ENCODE peak calls at places on chromosomes 7 and 10, in nine cellular contexts. L is activated CD4-positive, alpha-beta T cell treated with anti-CD3 and anti-CD28 coated beads, Interleukin-2, amount 50 U/mL, for 48 hours; M is NCI-H187 treated with DMSO at 0.1 percent for 48 hours; F is substantia nigra; Q is ovary; K is HEK293T; R is left lung; Y is mesothelial cell of epicardium; T is retina. G is an unnamed sample.

GRCh38 chr10:129761573-129761972 is 202.5 kb downstream of the EBF3 start:
- DNase-seq in Y (peak; percentile 17), K (no peak), L (no peak), Q (no peak), R (peak; percentile 21), T (no peak), F (no peak), M (no peak), G (no peak)

GRCh38 chr7:116271980-116272886 is 61.9 kb downstream of the TES start:
- DNase-seq in M (no peak), L (no peak), Y (no peak), Q (no peak), R (peak; percentile 63), F (no peak), T (no peak), K (no peak), G (peak; percentile 47)

GRCh38 chr10:75176736-75177135 is 33.9 kb upstream of the VDAC2 start:
- DNase-seq in Q (no peak), Y (no peak), F (no peak), R (no peak), M (no peak), K (no peak), L (no peak), T (no peak), G (no peak)

GRCh38 chr10:128043259-128044045 is 82.8 kb downstream of the MKI67 start:
- DNase-seq in Q (no peak), F (no peak), M (no peak), R (peak; percentile 4), K (no peak), L (no peak), T (no peak), Y (no peak), G (no peak)

GRCh38 chr7:92242972-92243371 is 2.7 kb downstream of the KRIT1 start:
- DNase-seq in R (no peak), Y (no peak), L (no peak), F (no peak), K (no peak), M (no peak), Q (no peak), T (no peak), G (no peak)

GRCh38 chr7:41047789-41048191 is 655.1 kb downstream of the INHBA start:
- DNase-seq in Q (no peak), M (no peak), R (no peak), K (no peak), T (no peak), Y (no peak), F (no peak), L (no peak), G (no peak)

GRCh38 chr10:4131407-4132215 is 346.6 kb upstream of the KLF6 start:
- DNase-seq in K (no peak), T (no peak), Y (no peak), L (no peak), R (no peak), F (no peak), M (no peak), Q (no peak), G (no peak)

GRCh38 chr10:4303045-4303444 is 518.0 kb upstream of the KLF6 start:
- DNase-seq in M (no peak), Y (no peak), R (no peak), K (no peak), L (no peak), Q (no peak), T (no peak), F (no peak), G (no peak)

GRCh38 chr10:82564353-82565218 is 689.6 kb downstream of the NRG3 start:
- DNase-seq in L (no peak), R (no peak), K (no peak), T (no peak), M (no peak), F (no peak), Y (no peak), Q (no peak), G (no peak)

GRCh38 chr7:41916450-41916927 is 213.6 kb upstream of the INHBA start:
- DNase-seq in L (no peak), T (no peak), M (no peak), Y (no peak), Q (no peak), K (no peak), R (no peak), F (no peak), G (no peak)

GRCh38 chr10:70145666-70146488 is 623 bp downstream of the TYSND1 start:
- DNase-seq in L (peak; percentile 74), K (peak; percentile 74), F (no peak), M (no peak), Q (peak; percentile 53), R (peak; percentile 75), T (peak; percentile 93), Y (peak; percentile 76), G (peak; percentile 81)

GRCh38 chr10:31204090-31204489 is 114.9 kb upstream of the ZEB1 start:
- DNase-seq in K (no peak), Y (no peak), R (no peak), F (no peak), Q (no peak), L (no peak), M (no peak), T (no peak), G (no peak)

GRCh38 chr7:86158111-86158510 is 485.6 kb upstream of the GRM3 start:
- DNase-seq in K (no peak), M (no peak), Q (no peak), F (no peak), Y (no peak), T (no peak), R (no peak), L (no peak), G (no peak)

GRCh38 chr7:67788689-67789088 is 792.1 kb downstream of the TYW1 start:
- DNase-seq in Q (no peak), K (no peak), M (no peak), R (no peak), T (no peak), F (no peak), Y (peak; percentile 55), L (no peak), G (peak; percentile 70)

GRCh38 chr7:80764132-80764531 is 125.7 kb downstream of the CD36 start:
- DNase-seq in Y (no peak), F (no peak), M (peak; percentile 81), T (no peak), K (no peak), Q (no peak), L (no peak), R (no peak), G (no peak)

GRCh38 chr7:157501576-157501975 is 164.8 kb downstream of the DNAJB6 start:
- DNase-seq in T (no peak), R (no peak), K (no peak), F (no peak), Y (peak; percentile 17), L (peak; percentile 57), Q (no peak), M (no peak), G (no peak)

GRCh38 chr7:139777948-139778841 is at the start of gene HIPK2:
- DNase-seq in Q (peak; percentile 78), T (peak; percentile 84), M (no peak), Y (peak; percentile 79), F (peak; percentile 69), L (peak; percentile 71), R (peak; percentile 81), K (peak; percentile 94), G (peak; percentile 85)

GRCh38 chr10:4141471-4141870 is 356.5 kb upstream of the KLF6 start:
- DNase-seq in Q (no peak), T (no peak), F (no peak), K (no peak), L (no peak), Y (no peak), M (no peak), R (no peak), G (no peak)

GRCh38 chr10:28592953-28593352 is 60.0 kb downstream of the WAC start:
- DNase-seq in Q (no peak), R (no peak), K (no peak), L (no peak), T (no peak), M (no peak), Y (no peak), F (no peak), G (no peak)

GRCh38 chr7:134767567-134768168 is 11.8 kb upstream of the CALD1 start:
- DNase-seq in M (no peak), Y (no peak), L (no peak), F (no peak), K (no peak), R (no peak), T (peak; percentile 6), Q (no peak), G (no peak)

GRCh38 chr10:101694674-101695403 is at the start of gene FBXW4:
- DNase-seq in T (peak; percentile 84), F (peak; percentile 32), Y (peak; percentile 66), R (peak; percentile 70), L (peak; percentile 75), Q (peak; percentile 33), K (peak; percentile 65), M (no peak), G (peak; percentile 70)

GRCh38 chr7:157650131-157650631 is 313.4 kb downstream of the DNAJB6 start:
- DNase-seq in Q (no peak), T (no peak), R (no peak), K (no peak), F (no peak), L (no peak), Y (no peak), M (no peak), G (no peak)

GRCh38 chr7:2886900-2887299 is 42.8 kb upstream of the GNA12 start:
- DNase-seq in K (peak; percentile 84), L (peak; percentile 64), M (peak; percentile 29), F (no peak), Q (peak; percentile 63), Y (no peak), R (no peak), T (peak; percentile 87), G (peak; percentile 32)

GRCh38 chr10:3825244-3825643 is 40.2 kb upstream of the KLF6 start:
- DNase-seq in F (no peak), M (no peak), L (no peak), K (no peak), T (no peak), R (no peak), Q (no peak), Y (no peak), G (no peak)

GRCh38 chr7:100090527-100091410 is 2.0 kb downstream of the COPS6 start:
- DNase-seq in R (no peak), Q (no peak), T (no peak), Y (no peak), K (no peak), F (no peak), L (peak; percentile 14), M (no peak), G (no peak)

GRCh38 chr10:416091-416515 is 273.4 kb downstream of the DIP2C start:
- DNase-seq in M (no peak), L (no peak), F (no peak), T (no peak), Q (no peak), Y (no peak), R (no peak), K (no peak), G (no peak)

GRCh38 chr7:126103582-126103981 is 1149.2 kb downstream of the GRM8 start:
- DNase-seq in Q (no peak), F (no peak), M (no peak), R (no peak), T (no peak), L (no peak), K (no peak), Y (no peak), G (no peak)

G was measured in head of caudate nucleus.